ENCODE peak calls at places on chromosomes 16 and 17, in seven cellular contexts. Z is H1, S is SK-N-SH, B is HCT116, X is HepG2, M is K562, T is GM12878. P is an unnamed sample.
A peak's percentile ranks its signal among the peaks of the same experiment; 100 is the strongest.

GRCh38 chr16:69182730-69183416 is 4.1 kb upstream of the SNTB2 start:
- DNase-seq in M (no peak), X (no peak), B (no peak), T (no peak), S (no peak), Z (no peak), P (no peak)

GRCh38 chr17:19911033-19911432 is 43.3 kb upstream of the ULK2 start:
- DNase-seq in S (no peak), T (no peak), Z (no peak), X (no peak), M (no peak), B (no peak), P (no peak)

GRCh38 chr17:50918933-50919296 is 52.8 kb upstream of the TOB1 start:
- DNase-seq in X (no peak), Z (no peak), B (no peak), M (no peak), S (peak; percentile 59), T (no peak), P (no peak)

GRCh38 chr16:24975428-24975889 is 39.7 kb downstream of the ARHGAP17 start:
- DNase-seq in S (no peak), B (no peak), Z (no peak), M (no peak), T (peak; percentile 76), X (no peak), P (no peak)

GRCh38 chr16:12775689-12776236 is 27.9 kb downstream of the CPPED1 start:
- DNase-seq in B (no peak), Z (no peak), S (no peak), M (no peak), X (no peak), T (no peak), P (no peak)

GRCh38 chr16:81650982-81651562 is 128.0 kb upstream of the PLCG2 start:
- DNase-seq in X (no peak), M (peak; percentile 66), B (no peak), S (no peak), T (no peak), Z (peak; percentile 71), P (no peak)

GRCh38 chr17:76246080-76247066 is 6.1 kb upstream of the RNF157 start:
- DNase-seq in T (peak; percentile 98), Z (no peak), X (peak; percentile 67), M (no peak), S (no peak), B (no peak), P (no peak)

GRCh38 chr17:7229504-7229903 is 4.8 kb downstream of the DVL2 start:
- DNase-seq in B (no peak), M (no peak), Z (no peak), X (no peak), S (no peak), T (no peak), P (no peak)

GRCh38 chr16:21281698-21282389 is 3.8 kb upstream of the CRYM start:
- DNase-seq in X (no peak), Z (no peak), B (no peak), T (no peak), M (no peak), S (no peak), P (no peak)

GRCh38 chr17:73307130-73307529 is 4.7 kb downstream of the CDC42EP4 start:
- DNase-seq in X (no peak), T (no peak), B (no peak), S (no peak), Z (no peak), M (no peak), P (no peak)

GRCh38 chr17:80743181-80743771 is 198.6 kb downstream of the RPTOR start:
- DNase-seq in X (no peak), M (no peak), B (no peak), Z (no peak), S (no peak), T (no peak), P (no peak)

GRCh38 chr17:44379887-44380286 is 9.6 kb downstream of the ITGA2B start:
- DNase-seq in X (no peak), B (no peak), T (no peak), Z (no peak), M (no peak), S (no peak), P (no peak)

GRCh38 chr16:46632778-46633733 is 11.9 kb upstream of the SHCBP1 start:
- DNase-seq in S (no peak), M (no peak), T (no peak), X (peak; percentile 87), B (no peak), Z (peak; percentile 70), P (no peak)

GRCh38 chr17:27559996-27560481 is 70.9 kb upstream of the LGALS9 start:
- DNase-seq in B (no peak), T (no peak), S (peak; percentile 58), X (no peak), M (no peak), Z (no peak), P (no peak)

GRCh38 chr17:2647961-2648360 is 54.5 kb downstream of the PAFAH1B1 start:
- DNase-seq in B (no peak), X (no peak), T (no peak), S (no peak), M (no peak), Z (no peak), P (no peak)

DNA sequence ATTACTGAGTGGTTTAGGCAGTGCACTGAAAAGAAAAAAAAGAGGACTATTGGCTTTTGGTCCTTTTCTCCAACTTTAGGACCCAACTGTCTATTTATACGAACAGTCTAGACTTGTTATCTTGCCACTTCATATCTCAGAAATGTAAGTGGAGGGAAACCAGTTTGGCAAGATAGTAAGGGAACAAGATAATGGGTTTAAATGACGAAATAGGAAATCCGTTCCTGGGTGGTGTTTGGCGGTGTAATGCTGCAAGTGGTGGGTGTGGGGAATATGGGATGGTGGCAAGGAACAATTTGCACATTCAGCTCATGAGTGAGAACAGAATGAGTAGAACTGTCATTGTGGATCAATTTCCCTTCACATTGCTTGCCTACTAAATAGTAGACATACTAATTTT is 44.7 kb downstream of the GRB7 start:
- DNase-seq in M (no peak), S (no peak), B (no peak), T (no peak), Z (no peak), X (no peak), P (no peak)
- H3K4me1 ChIP-seq in M (no peaks in the 10 kb centered on the region), S (no peaks in the 10 kb centered on the region), B (peaks cover 6% of the 10 kb centered on the region), T (peaks cover 26% of the 10 kb centered on the region), Z (no peaks in the 10 kb centered on the region), X (no peaks in the 10 kb centered on the region), P (no peaks in the 10 kb centered on the region)

GRCh38 chr16:55294129-55294528 is 29.9 kb upstream of the IRX6 start:
- DNase-seq in T (no peak), Z (no peak), X (no peak), M (peak; percentile 35), B (no peak), S (no peak), P (no peak)
- TF ChIP-seq YY1 in T (no peak), Z (no peak), X (no peak), M (no peak), B (no peak), S (no peak), P (no peak)

GRCh38 chr17:17179371-17179827 is 26.7 kb downstream of the PLD6 start:
- DNase-seq in X (no peak), M (no peak), S (no peak), T (peak; percentile 30), Z (no peak), B (no peak), P (no peak)

GRCh38 chr17:17181666-17182600 is 24.2 kb downstream of the PLD6 start:
- DNase-seq in Z (no peak), X (no peak), M (no peak), T (peak; percentile 64), B (no peak), S (no peak), P (no peak)

GRCh38 chr17:17182601-17183136 is 23.5 kb downstream of the PLD6 start:
- DNase-seq in T (no peak), X (no peak), S (no peak), B (no peak), M (no peak), Z (no peak), P (no peak)

GRCh38 chr17:17180141-17180603 is 26.0 kb downstream of the PLD6 start:
- DNase-seq in Z (no peak), B (no peak), S (no peak), X (no peak), T (no peak), M (no peak), P (no peak)

DNA sequence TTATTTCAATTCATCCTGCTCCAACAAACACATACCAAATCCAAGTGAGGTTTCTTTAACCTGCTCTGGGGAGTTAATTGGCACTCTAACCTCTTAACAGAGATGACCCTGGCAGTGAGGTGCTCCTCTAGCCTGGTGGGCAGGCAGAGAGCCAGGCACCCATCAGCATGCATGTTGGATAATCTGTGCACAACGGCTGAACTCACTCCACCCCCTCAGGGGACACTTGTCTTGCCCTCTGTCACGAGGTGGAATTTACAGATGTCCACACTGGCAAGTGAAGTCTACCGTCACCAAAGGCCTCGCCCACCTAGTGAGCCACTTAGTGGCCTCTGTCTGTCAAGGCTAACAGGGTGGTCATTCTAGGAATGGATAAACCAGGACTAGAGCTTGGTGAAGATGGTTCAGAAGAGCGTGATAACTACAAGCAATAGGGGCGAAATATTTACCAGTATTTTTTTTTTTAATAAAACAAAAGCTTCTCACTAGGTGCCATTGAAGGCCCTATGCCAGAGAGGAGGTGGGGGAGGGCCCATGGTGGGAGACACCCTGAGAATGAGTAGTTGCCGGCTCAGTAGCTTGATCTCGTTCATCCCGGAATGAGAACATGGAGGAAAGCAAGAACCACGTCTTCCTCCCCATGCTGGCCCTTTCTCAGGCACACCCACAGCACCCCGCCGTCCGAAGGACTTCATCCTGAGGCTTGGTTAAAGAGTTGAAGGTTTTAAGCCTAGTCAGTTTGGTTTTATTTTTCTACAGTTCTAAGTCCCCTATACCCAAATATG is 25.2 kb downstream of the PLD6 start:
- DNase-seq in S (no peak), T (no peak), B (no peak), M (no peak), Z (no peak), X (no peak), P (no peak)
- H3K9ac ChIP-seq in S (no peak overlapping the region), T (no peak overlapping the region), B (no peak overlapping the region), M (no peak overlapping the region), Z (no peak overlapping the region), X (no peak overlapping the region), P (no peak overlapping the region)

DNA sequence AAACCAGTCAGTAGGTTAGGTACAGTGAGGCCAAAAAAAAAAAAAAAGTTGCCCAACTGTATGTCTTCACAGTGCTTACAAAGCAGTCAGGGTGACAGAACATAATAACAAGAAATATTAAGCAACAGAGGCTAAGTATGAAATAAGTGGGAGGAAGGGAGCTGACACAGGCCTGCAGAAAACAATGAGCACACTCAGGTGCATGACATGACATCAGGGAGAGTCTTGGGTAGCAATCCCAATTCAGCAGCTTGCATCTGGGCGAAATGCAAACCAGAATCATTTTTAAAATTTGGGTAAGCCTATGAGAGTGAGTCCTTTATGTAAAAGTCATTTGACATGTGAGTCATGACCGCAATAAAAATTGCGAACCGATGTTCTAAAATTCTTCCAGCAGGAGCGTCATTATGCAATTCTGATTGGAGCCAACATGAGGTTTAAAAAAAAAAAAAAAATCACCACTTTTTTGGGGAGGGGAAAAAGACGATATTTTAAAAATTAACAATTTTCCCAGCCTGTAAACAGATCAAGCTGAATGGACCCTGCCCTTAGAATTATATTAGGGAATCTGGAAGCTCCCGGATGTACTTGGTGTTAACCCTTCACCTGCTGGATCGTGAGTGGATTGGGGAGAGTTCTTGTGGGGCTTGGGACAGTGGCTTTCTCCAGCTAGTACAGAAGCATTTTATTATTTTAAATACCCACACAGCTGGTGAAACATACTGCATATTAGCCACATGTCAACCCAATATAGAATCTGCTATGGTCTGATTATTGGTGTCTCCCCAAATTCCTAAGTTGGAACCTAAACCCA is 127.9 kb downstream of the NPIPB5 start:
- DNase-seq in S (no peak), M (no peak), Z (no peak), T (no peak), X (no peak), B (no peak), P (no peak)
- H3K4me1 ChIP-seq in S (no peaks in the 10 kb centered on the region), M (no peaks in the 10 kb centered on the region), Z (peaks cover 22% of the 10 kb centered on the region), T (no peaks in the 10 kb centered on the region), X (no peaks in the 10 kb centered on the region), B (no peaks in the 10 kb centered on the region), P (peaks cover 2% of the 10 kb centered on the region)